ENCODE peak calls at places on chromosomes 6 and 20, in seven cellular contexts. D, P, R, W, T, Q and L are unnamed samples.

GRCh38 chr6:6736753-6737654 is 148.5 kb downstream of the LY86 start:
- DNase-seq in D (no peak), P (no peak), R (no peak), W (no peak), T (no peak), Q (peak; percentile 60), L (no peak)

GRCh38 chr6:133895573-133896343 is 6.8 kb downstream of the TCF21 start:
- DNase-seq in D (no peak), P (no peak), R (no peak), W (no peak), T (no peak), Q (peak; percentile 44), L (no peak)

GRCh38 chr6:90106449-90106848 is 190.2 kb downstream of the BACH2 start:
- DNase-seq in D (no peak), P (no peak), R (no peak), W (no peak), T (no peak), Q (no peak), L (no peak)

GRCh38 chr6:105401247-105402089 is 1.4 kb downstream of the PREP start:
- DNase-seq in D (no peak), P (no peak), R (no peak), W (no peak), T (no peak), Q (no peak), L (no peak)

GRCh38 chr6:31943742-31944141 is 2.2 kb upstream of the CFB start:
- DNase-seq in D (no peak), P (no peak), R (no peak), W (no peak), T (no peak), Q (no peak), L (no peak)

GRCh38 chr6:144195671-144196070 is 45.4 kb downstream of the STX11 start:
- DNase-seq in D (no peak), P (peak; percentile 19), R (no peak), W (no peak), T (no peak), Q (peak; percentile 32), L (no peak)

GRCh38 chr20:39638671-39639070 is 676.5 kb downstream of the DHX35 start:
- DNase-seq in D (no peak), P (no peak), R (no peak), W (no peak), T (no peak), Q (no peak), L (no peak)

GRCh38 chr20:22866757-22867425 is 168.2 kb upstream of the SSTR4 start:
- DNase-seq in D (no peak), P (no peak), R (no peak), W (no peak), T (no peak), Q (no peak), L (no peak)

GRCh38 chr6:93423542-93423941 is 4.2 kb upstream of the EPHA7 start:
- DNase-seq in D (no peak), P (no peak), R (no peak), W (no peak), T (no peak), Q (no peak), L (no peak)

GRCh38 chr6:105108631-105109262 is 71.1 kb downstream of the POPDC3 start:
- DNase-seq in D (no peak), P (no peak), R (no peak), W (no peak), T (no peak), Q (no peak), L (no peak)

GRCh38 chr6:41100871-41101287 is 28.1 kb downstream of the NFYA start:
- DNase-seq in D (no peak), P (no peak), R (no peak), W (no peak), T (peak; percentile 86), Q (no peak), L (no peak)

GRCh38 chr20:51966296-51966971 is 164.1 kb upstream of the SALL4 start:
- DNase-seq in D (no peak), P (peak; percentile 94), R (no peak), W (no peak), T (peak; percentile 85), Q (peak; percentile 57), L (peak; percentile 60)

GRCh38 chr6:150541587-150541986 is 58.1 kb upstream of the PLEKHG1 start:
- DNase-seq in D (no peak), P (no peak), R (no peak), W (no peak), T (no peak), Q (no peak), L (no peak)

GRCh38 chr20:24382775-24383174 is 86.7 kb upstream of the SYNDIG1 start:
- DNase-seq in D (no peak), P (no peak), R (no peak), W (no peak), T (no peak), Q (no peak), L (no peak)

GRCh38 chr20:58818585-58819285 is 32.0 kb downstream of the GNAS-AS1 start:
- DNase-seq in D (no peak), P (peak; percentile 92), R (no peak), W (no peak), T (no peak), Q (no peak), L (peak; percentile 63)

GRCh38 chr6:36154286-36154685 is 24.0 kb downstream of the MAPK13 start:
- DNase-seq in D (no peak), P (no peak), R (no peak), W (no peak), T (no peak), Q (no peak), L (no peak)

GRCh38 chr20:57947421-57948176 is 237.8 kb upstream of the PMEPA1 start:
- DNase-seq in D (no peak), P (no peak), R (no peak), W (no peak), T (no peak), Q (no peak), L (no peak)

GRCh38 chr6:3456794-3457709 is at the start of gene SLC22A23:
- DNase-seq in D (no peak), P (peak; percentile 82), R (no peak), W (peak; percentile 67), T (no peak), Q (peak; percentile 67), L (peak; percentile 88)

GRCh38 chr6:119453242-119453641 is 103.7 kb upstream of the MAN1A1 start:
- DNase-seq in D (no peak), P (no peak), R (no peak), W (no peak), T (no peak), Q (no peak), L (no peak)

GRCh38 chr20:61953789-61954125 is 111.9 kb downstream of the TAF4 start:
- DNase-seq in D (no peak), P (no peak), R (no peak), W (no peak), T (no peak), Q (no peak), L (no peak)

GRCh38 chr6:165231177-165231576 is 78.2 kb downstream of the C6orf118 start:
- DNase-seq in D (no peak), P (no peak), R (no peak), W (no peak), T (no peak), Q (no peak), L (no peak)

GRCh38 chr6:38234141-38234540 is 405.6 kb downstream of the BTBD9 start:
- DNase-seq in D (no peak), P (no peak), R (no peak), W (no peak), T (no peak), Q (no peak), L (no peak)